ENCODE peak calls at places on chromosomes 3 and 15, in eight cellular contexts. G, S, T, M, D, K, C and L are unnamed samples.

GRCh38 chr3:17399586-17399985 is 342.8 kb downstream of the TBC1D5 start:
- DNase-seq in D (no peak), T (no peak), M (no peak), G (no peak), K (no peak), C (no peak), S (no peak), L (no peak)

GRCh38 chr3:72100626-72101187 is 315.8 kb upstream of the PROK2 start:
- DNase-seq in M (peak), D (peak), K (peak), C (peak), T (peak), G (peak), S (peak), L (peak)

GRCh38 chr3:15899438-15899837 is 101.7 kb upstream of the ANKRD28 start:
- DNase-seq in M (no peak), K (no peak), T (peak), S (peak), G (peak), C (peak), D (peak), L (peak)

GRCh38 chr3:72487946-72488735 is 360.1 kb downstream of the SHQ1 start:
- DNase-seq in M (no peak), S (peak), T (no peak), K (no peak), C (peak), G (no peak), D (no peak), L (peak)

GRCh38 chr15:56243117-56243773 is 434 bp downstream of the RFX7 start:
- DNase-seq in D (peak), S (peak), M (peak), G (peak), T (no peak), C (peak), K (no peak), L (peak)

GRCh38 chr3:11582123-11582968 is 61.4 kb downstream of the VGLL4 start:
- DNase-seq in C (peak), S (peak), K (peak), D (no peak), M (peak), G (peak), T (peak), L (peak)

GRCh38 chr15:51366911-51367310 is 25.5 kb downstream of the GLDN start:
- DNase-seq in T (peak), D (peak), S (peak), M (peak), K (no peak), C (peak), G (no peak), L (peak)

GRCh38 chr3:51706021-51706485 is 815 bp upstream of the GRM2 start:
- DNase-seq in G (no peak), S (no peak), D (no peak), K (no peak), C (no peak), T (no peak), M (no peak), L (no peak)

GRCh38 chr3:103410231-103410630 is 975.4 kb downstream of the ZPLD1 start:
- DNase-seq in M (no peak), G (no peak), S (no peak), C (no peak), T (no peak), D (no peak), K (no peak), L (no peak)

GRCh38 chr3:16474920-16475319 is 38.6 kb downstream of the RFTN1 start:
- DNase-seq in M (no peak), D (no peak), T (peak), S (peak), K (no peak), C (peak), G (no peak), L (peak)

GRCh38 chr3:174023445-174023844 is 625.9 kb downstream of the NLGN1 start:
- DNase-seq in M (no peak), K (no peak), C (peak), D (no peak), G (no peak), S (no peak), T (no peak), L (peak)

GRCh38 chr3:61807865-61808276 is 246.5 kb downstream of the PTPRG start:
- DNase-seq in C (peak), D (no peak), G (no peak), T (no peak), K (no peak), S (peak), M (no peak), L (peak)

GRCh38 chr3:179653106-179653776 is 401 bp downstream of the USP13 start:
- DNase-seq in M (peak), D (peak), K (peak), T (peak), S (peak), G (peak), C (peak), L (peak)
- TF ChIP-seq CTCF in M (no peak), D (peak), K (no peak), T (peak), S (no peak), G (peak), C (peak), L (no peak)

DNA sequence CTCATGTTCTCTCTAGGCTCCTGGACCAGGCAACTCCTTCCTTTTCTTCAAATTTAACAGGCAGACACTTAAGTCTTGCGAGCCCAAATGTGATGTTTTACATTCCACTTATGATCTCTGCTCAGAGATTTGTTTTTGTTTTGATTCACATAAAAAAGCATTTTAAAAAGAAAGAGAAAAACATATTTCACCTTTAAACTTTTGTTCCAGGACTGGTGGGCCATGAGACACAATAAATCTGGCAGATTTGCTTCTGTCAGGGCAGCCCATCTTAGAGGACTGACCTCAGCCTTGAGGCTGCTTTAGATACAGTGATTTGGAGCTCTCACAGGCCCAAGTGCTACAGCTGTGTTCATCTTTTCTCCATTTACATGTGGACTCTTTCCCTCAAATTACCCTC is 52.0 kb downstream of the CMSS1 start:
- DNase-seq in C (no peak), M (no peak), G (no peak), S (no peak), K (peak), T (no peak), D (no peak), L (no peak)
- H3K4me3 ChIP-seq in C (no peak), M (no peak), G (no peak), S (no peak), K (no peak), T (no peak), D (no peak), L (no peak)

GRCh38 chr3:177905173-177905894 is 630.9 kb upstream of the KCNMB2 start:
- DNase-seq in K (no peak), M (no peak), D (no peak), C (peak), T (peak), S (peak), G (no peak), L (peak)

GRCh38 chr3:177904661-177905060 is 631.6 kb upstream of the KCNMB2 start:
- DNase-seq in C (no peak), G (no peak), M (no peak), T (no peak), S (peak), D (no peak), K (no peak), L (peak)

GRCh38 chr3:177906573-177907229 is 629.5 kb upstream of the KCNMB2 start:
- DNase-seq in K (no peak), S (peak), G (no peak), M (no peak), T (no peak), C (no peak), D (no peak), L (no peak)

DNA sequence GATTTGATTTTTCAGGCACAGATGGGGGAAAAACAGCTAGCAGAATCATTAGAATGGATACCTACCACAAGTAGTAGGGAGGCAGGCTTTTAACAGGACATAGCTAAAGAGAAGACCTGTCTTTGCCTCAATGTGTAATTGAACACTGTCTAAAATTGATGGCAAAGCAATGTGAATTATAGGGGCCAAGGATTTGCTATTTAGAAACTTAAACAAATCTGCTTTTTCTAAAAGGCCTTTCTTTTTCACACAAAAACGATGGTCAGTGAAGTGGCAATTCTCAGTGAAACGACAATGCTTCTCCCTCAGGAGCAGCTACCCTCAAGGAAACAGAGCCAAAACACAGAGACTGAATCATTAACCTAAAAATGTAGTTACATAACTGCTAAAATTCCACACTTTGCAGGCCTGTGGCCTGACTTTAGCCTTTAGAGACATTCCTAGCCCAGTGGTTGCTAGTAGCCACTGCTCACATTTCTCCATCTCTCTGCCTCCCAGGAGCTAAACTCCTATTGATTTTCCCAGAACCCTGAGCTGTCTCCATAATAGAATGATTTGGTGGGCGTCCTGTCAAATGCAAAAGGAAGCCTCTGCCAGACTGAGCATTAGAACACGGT is 630.2 kb upstream of the KCNMB2 start:
- DNase-seq in G (no peak), T (peak), C (peak), S (peak), K (no peak), D (peak), M (no peak), L (peak)
- TF ChIP-seq CTCF in G (no peak), T (peak), C (peak), S (no peak), K (no peak), D (no peak), M (no peak), L (peak)

GRCh38 chr3:69763976-69764851 is 24.9 kb downstream of the MITF start:
- DNase-seq in G (no peak), M (no peak), K (no peak), T (no peak), D (peak), C (no peak), S (no peak), L (no peak)
- H3K4me3 ChIP-seq in G (no peak), M (no peak), K (peak), T (no peak), D (peak), C (no peak), S (no peak), L (no peak)

GRCh38 chr3:112132975-112133448 is at the start of gene GCSAM:
- DNase-seq in K (no peak), C (no peak), G (no peak), T (no peak), S (no peak), D (no peak), M (peak), L (no peak)
- TF ChIP-seq CTCF in K (no peak), C (no peak), G (no peak), T (no peak), S (no peak), D (no peak), M (no peak), L (no peak)

DNA sequence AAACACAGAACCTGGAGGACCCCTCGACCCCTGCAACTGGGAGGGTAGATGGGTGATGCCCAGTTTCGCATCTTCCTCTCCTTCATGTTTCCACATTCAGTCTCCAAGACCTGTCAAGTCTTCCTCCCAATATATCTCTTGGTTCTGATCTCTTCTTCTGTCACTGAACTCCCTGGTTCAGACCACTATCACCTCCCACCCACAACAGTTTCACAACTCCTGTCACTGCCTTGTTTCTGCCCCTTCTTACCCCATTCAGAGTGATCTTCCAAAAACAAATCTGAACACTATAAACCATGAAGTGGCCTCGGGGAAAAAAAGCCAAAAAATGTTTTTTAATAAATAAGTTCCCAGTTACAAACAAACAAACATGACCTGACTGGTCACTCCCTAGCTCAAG is 12.4 kb upstream of the XYLB start:
- DNase-seq in M (no peak), C (no peak), T (no peak), D (no peak), K (no peak), G (no peak), S (no peak), L (no peak)
- H3K4me3 ChIP-seq in M (no peak), C (no peak), T (no peak), D (no peak), K (no peak), G (no peak), S (no peak), L (no peak)

GRCh38 chr3:45946307-45946706 is 3.0 kb downstream of the CXCR6 start:
- DNase-seq in M (no peak), D (no peak), T (no peak), K (no peak), S (no peak), G (no peak), C (no peak), L (no peak)
- TF ChIP-seq CTCF in M (no peak), D (no peak), T (no peak), K (no peak), S (no peak), G (no peak), C (no peak), L (no peak)

GRCh38 chr15:100113351-100114075 is 228.3 kb downstream of the ADAMTS17 start:
- DNase-seq in S (no peak), M (no peak), D (no peak), T (no peak), K (peak), G (no peak), C (no peak), L (no peak)

GRCh38 chr15:100112636-100113305 is 229.0 kb downstream of the ADAMTS17 start:
- DNase-seq in G (no peak), C (no peak), D (no peak), S (no peak), K (peak), M (no peak), T (no peak), L (no peak)

GRCh38 chr15:100114526-100114925 is 227.2 kb downstream of the ADAMTS17 start:
- DNase-seq in S (peak), C (peak), D (no peak), T (no peak), G (no peak), K (no peak), M (no peak), L (peak)

GRCh38 chr15:100115066-100115710 is 226.6 kb downstream of the ADAMTS17 start:
- DNase-seq in D (no peak), C (no peak), S (no peak), M (no peak), G (no peak), T (no peak), K (no peak), L (no peak)

DNA sequence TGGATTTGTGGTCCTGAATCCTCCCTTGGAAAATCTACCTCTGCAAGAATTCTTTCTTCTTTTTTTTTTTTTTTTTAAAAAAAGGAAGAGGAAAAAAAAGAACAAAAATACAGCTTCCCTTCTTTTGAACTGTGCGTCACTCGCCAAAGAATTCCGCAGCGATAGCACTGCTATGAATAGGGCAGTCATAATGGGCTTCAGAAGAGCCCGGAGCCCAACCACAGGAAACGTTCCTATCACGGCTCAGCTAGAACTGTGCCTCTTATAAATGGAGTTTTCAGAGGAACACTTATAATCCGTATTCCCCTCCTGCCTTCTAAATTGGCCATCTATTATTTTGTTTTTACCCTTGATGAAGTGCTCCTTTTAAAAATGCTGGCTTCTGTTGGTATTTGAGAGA is 227.7 kb downstream of the ADAMTS17 start:
- DNase-seq in C (peak), M (peak), T (peak), G (no peak), K (peak), S (peak), D (no peak), L (peak)
- H3K4me3 ChIP-seq in C (no peak), M (peak), T (peak), G (no peak), K (no peak), S (no peak), D (no peak), L (peak)

GRCh38 chr15:73717206-73717605 is 33.0 kb downstream of the CD276 start:
- DNase-seq in M (no peak), S (no peak), C (no peak), T (no peak), D (no peak), G (no peak), K (no peak), L (no peak)

GRCh38 chr15:73716417-73716816 is 32.2 kb downstream of the CD276 start:
- DNase-seq in S (no peak), K (no peak), T (no peak), M (no peak), G (no peak), D (no peak), C (no peak), L (no peak)

GRCh38 chr15:73714695-73715301 is 30.6 kb downstream of the CD276 start:
- DNase-seq in C (no peak), S (no peak), K (no peak), D (no peak), M (no peak), G (no peak), T (no peak), L (no peak)

GRCh38 chr15:73715417-73715816 is 31.2 kb downstream of the CD276 start:
- DNase-seq in C (no peak), G (no peak), T (no peak), S (no peak), D (no peak), M (no peak), K (no peak), L (no peak)

DNA sequence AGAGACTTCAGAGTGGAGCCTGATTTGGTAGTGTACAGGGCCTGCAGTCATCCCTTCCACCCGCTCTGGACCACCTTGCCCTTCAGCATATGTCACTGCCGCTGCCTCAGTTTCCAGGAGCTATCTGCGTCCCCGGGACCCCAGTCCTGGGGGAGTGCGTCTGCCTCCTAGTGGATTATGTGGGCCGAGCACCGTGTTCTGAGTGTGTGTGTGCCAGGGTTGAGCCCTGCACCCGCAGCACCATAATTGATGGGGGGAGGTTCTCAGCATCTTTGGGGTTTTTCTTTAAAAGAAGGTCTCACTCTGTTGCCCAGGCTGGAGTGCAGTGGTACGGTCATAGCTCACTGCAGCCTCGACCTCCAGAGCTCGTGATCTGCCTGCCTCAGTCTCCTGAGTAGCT is 33.6 kb downstream of the CD276 start:
- DNase-seq in K (no peak), D (no peak), G (no peak), S (no peak), M (no peak), C (no peak), T (no peak), L (no peak)
- TF ChIP-seq CTCF in K (no peak), D (no peak), G (peak), S (peak), M (no peak), C (no peak), T (no peak), L (peak)